ENCODE peak calls at places on chromosome 5, in eight cellular contexts. T is CD4-positive, alpha-beta memory T cell; Y is heart left ventricle; I is H9; O is cardiac muscle cell; C is H1; A is esophagus squamous epithelium; W is aorta. J is an unnamed sample.

GRCh38 chr5:19960451-19960850 is 27.5 kb downstream of the CDH18 start:
- DNase-seq in T (no peak), Y (no peak), I (no peak), O (no peak), C (no peak), A (no peak), W (no peak), J (no peak)

GRCh38 chr5:179167871-179168451 is 107.8 kb downstream of the ZNF354C start:
- DNase-seq in T (no peak), Y (no peak), I (peak; percentile 17), O (no peak), C (peak; percentile 42), A (no peak), W (peak; percentile 54), J (no peak)

GRCh38 chr5:44691811-44692210 is 116.9 kb upstream of the MRPS30 start:
- DNase-seq in T (no peak), Y (no peak), I (no peak), O (no peak), C (no peak), A (no peak), W (no peak), J (no peak)

GRCh38 chr5:14142202-14142855 is 813 bp upstream of the TRIO start:
- DNase-seq in T (no peak), Y (no peak), I (no peak), O (peak; percentile 60), C (no peak), A (no peak), W (no peak), J (no peak)

GRCh38 chr5:126106032-126106431 is 317.2 kb upstream of the GRAMD2B start:
- DNase-seq in T (no peak), Y (no peak), I (no peak), O (no peak), C (no peak), A (no peak), W (no peak), J (no peak)

GRCh38 chr5:149426931-149427330 is 47.8 kb upstream of the IL17B start:
- DNase-seq in T (no peak), Y (no peak), I (no peak), O (no peak), C (no peak), A (no peak), W (no peak), J (no peak)

GRCh38 chr5:149414405-149415244 is 35.5 kb upstream of the IL17B start:
- DNase-seq in T (no peak), Y (peak; percentile 81), I (no peak), O (peak; percentile 88), C (no peak), A (no peak), W (peak; percentile 82), J (no peak)

GRCh38 chr5:107990881-107991810 is 320.4 kb upstream of the EFNA5 start:
- DNase-seq in T (no peak), Y (no peak), I (no peak), O (no peak), C (no peak), A (no peak), W (no peak), J (no peak)

GRCh38 chr5:157732784-157733262 is 1.6 kb downstream of the THG1L start:
- DNase-seq in T (no peak), Y (no peak), I (no peak), O (no peak), C (no peak), A (no peak), W (no peak), J (no peak)

GRCh38 chr5:124121198-124121597 is 609.2 kb downstream of the CSNK1G3 start:
- DNase-seq in T (no peak), Y (no peak), I (no peak), O (no peak), C (no peak), A (no peak), W (no peak), J (no peak)

GRCh38 chr5:140785905-140786686 is at the start of gene PCDHA1:
- DNase-seq in T (no peak), Y (no peak), I (no peak), O (no peak), C (no peak), A (no peak), W (no peak), J (no peak)

DNA sequence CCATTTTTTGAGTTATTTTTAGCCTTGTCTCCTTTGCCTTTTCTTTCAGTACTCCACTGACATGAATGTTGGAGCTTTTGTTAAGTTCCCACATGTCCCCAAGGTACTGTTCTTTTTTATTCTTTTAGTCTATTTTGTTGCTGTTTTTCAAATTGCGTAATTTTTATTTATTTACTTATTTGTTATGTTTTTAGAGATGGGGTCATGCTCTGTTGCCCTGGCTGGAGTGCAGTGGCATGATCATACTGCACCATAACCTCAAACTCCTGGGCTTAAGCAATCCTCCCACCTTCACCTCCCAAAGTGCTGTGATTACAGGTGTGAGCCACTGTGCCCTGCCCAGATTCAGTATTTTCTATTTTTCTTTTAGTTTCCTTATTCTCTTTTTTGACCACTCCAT is 5.4 kb upstream of the PCDHA1 start:
- DNase-seq in T (no peak), Y (no peak), I (no peak), O (no peak), C (no peak), A (no peak), W (no peak), J (no peak)
- H3K9me3 ChIP-seq in T (no peaks in the 10 kb centered on the region), Y (peaks cover 75% of the 10 kb centered on the region), I (peaks cover 22% of the 10 kb centered on the region), O (no peaks in the 10 kb centered on the region), C (peaks cover 44% of the 10 kb centered on the region), A (peaks cover 35% of the 10 kb centered on the region), W (peaks cover 23% of the 10 kb centered on the region), J (no peaks in the 10 kb centered on the region)

GRCh38 chr5:178117911-178118310 is 4.6 kb downstream of the N4BP3 start:
- DNase-seq in T (no peak), Y (no peak), I (no peak), O (no peak), C (no peak), A (no peak), W (peak; percentile 57), J (no peak)
- H3K27ac ChIP-seq in T (no peak overlapping the region), Y (peak overlapping the region; percentile 86), I (no peak overlapping the region), O (no peak overlapping the region), C (peak overlapping the region; percentile 33), A (no peak overlapping the region), W (no peak overlapping the region), J (no peak overlapping the region)

GRCh38 chr5:122779451-122779850 is 4.6 kb downstream of the SNX2 start:
- DNase-seq in T (no peak), Y (no peak), I (no peak), O (peak; percentile 8), C (no peak), A (no peak), W (no peak), J (no peak)
- H3K9me3 ChIP-seq in T (no peaks in the 10 kb centered on the region), Y (no peaks in the 10 kb centered on the region), I (no peaks in the 10 kb centered on the region), O (no peaks in the 10 kb centered on the region), C (no peaks in the 10 kb centered on the region), A (no peaks in the 10 kb centered on the region), W (no peaks in the 10 kb centered on the region), J (peaks cover 12% of the 10 kb centered on the region)

DNA sequence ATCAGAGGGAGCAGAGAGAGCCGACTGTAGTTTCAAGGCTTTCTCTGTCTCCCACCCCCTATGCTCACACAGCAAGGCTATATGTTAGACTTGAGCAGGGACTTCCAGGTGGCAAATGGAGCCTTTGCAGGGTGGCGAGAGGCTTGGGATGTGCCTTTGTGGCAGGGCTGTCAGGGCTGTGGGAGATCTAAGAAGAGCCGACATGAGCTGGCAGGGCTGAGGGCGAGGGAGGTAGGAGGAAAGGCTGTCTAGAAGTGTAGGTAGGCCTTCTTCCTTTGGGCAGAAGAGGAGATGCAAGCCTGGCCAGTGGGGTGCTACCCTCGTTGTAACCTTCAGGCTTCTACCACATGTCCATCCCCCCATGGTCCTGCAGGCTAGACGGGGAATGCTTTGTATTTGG is 15.1 kb downstream of the CXXC5 start:
- DNase-seq in T (no peak), Y (no peak), I (no peak), O (no peak), C (no peak), A (no peak), W (no peak), J (no peak)
- H3K27ac ChIP-seq in T (no peak overlapping the region), Y (peak overlapping the region; percentile 97), I (no peak overlapping the region), O (peak overlapping the region; percentile 47), C (no peak overlapping the region), A (peak overlapping the region; percentile 59), W (no peak overlapping the region), J (no peak overlapping the region)

GRCh38 chr5:2126512-2126911 is 243.8 kb upstream of the IRX4 start:
- DNase-seq in T (no peak), Y (no peak), I (no peak), O (no peak), C (no peak), A (no peak), W (no peak), J (no peak)

GRCh38 chr5:2131196-2131595 is 248.5 kb upstream of the IRX4 start:
- DNase-seq in T (no peak), Y (no peak), I (no peak), O (no peak), C (no peak), A (no peak), W (no peak), J (no peak)

GRCh38 chr5:2130361-2130760 is 247.6 kb upstream of the IRX4 start:
- DNase-seq in T (no peak), Y (no peak), I (no peak), O (no peak), C (no peak), A (no peak), W (no peak), J (no peak)

GRCh38 chr5:2129581-2130272 is 247.0 kb upstream of the IRX4 start:
- DNase-seq in T (no peak), Y (no peak), I (no peak), O (no peak), C (no peak), A (no peak), W (no peak), J (no peak)

DNA sequence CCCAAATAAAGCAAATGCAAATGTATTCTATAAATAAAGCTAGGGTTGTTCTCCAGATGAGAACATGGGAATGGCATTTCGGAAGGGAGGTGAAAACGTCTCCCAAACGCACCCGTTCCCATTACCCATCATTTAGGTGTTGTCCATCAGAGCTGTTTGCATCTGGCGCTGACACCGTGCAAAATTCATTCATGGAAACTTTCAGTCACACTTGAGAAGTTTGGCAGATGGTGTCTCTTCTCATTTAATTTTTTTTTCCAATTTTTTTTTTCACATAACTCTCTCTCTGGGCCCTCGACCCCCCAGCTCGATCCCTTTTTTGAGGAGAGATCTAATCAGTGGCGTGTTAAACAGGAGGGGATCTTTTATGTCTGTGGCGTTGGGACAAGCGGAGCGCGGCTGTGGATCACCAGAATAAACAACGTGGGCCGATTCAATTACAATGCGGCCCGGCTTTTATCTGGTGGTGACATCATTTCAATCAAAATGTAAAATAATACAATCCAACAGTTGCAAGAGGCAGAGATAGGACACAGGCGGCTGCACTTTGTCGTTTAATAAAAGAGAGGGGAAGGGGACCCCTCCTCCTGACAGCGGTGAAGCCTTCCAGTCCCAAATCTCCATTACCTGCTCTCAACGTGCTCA is 246.1 kb upstream of the IRX4 start:
- DNase-seq in T (no peak), Y (no peak), I (no peak), O (no peak), C (no peak), A (no peak), W (no peak), J (no peak)
- H3K9me3 ChIP-seq in T (no peaks in the 10 kb centered on the region), Y (no peaks in the 10 kb centered on the region), I (no peaks in the 10 kb centered on the region), O (no peaks in the 10 kb centered on the region), C (no peaks in the 10 kb centered on the region), A (no peaks in the 10 kb centered on the region), W (peaks cover 2% of the 10 kb centered on the region), J (no peaks in the 10 kb centered on the region)